ENCODE peak calls at places on chromosomes 13 and 19, in four cellular contexts. N, I, Y and D are unnamed samples.

GRCh38 chr19:3233116-3233515 is 8.7 kb downstream of the CELF5 start:
- DNase-seq in I (no peak), Y (no peak), N (no peak), D (no peak)

GRCh38 chr13:50230365-50230978 is 215.2 kb downstream of the KCNRG start:
- DNase-seq in Y (no peak), I (no peak), N (no peak), D (no peak)

GRCh38 chr13:69597088-69597487 is 510.5 kb upstream of the ATXN8OS start:
- DNase-seq in Y (no peak), I (no peak), N (no peak), D (no peak)

GRCh38 chr13:60152114-60152513 is 11.6 kb downstream of the DIAPH3 start:
- DNase-seq in Y (no peak), I (no peak), N (no peak), D (no peak)

GRCh38 chr19:1252818-1253513 is 4.6 kb downstream of the MIDN start:
- DNase-seq in Y (peak), N (peak), I (peak), D (peak)

GRCh38 chr13:44420376-44421220 is 47.0 kb downstream of the SERP2 start:
- DNase-seq in Y (no peak), N (no peak), I (no peak), D (no peak)

GRCh38 chr13:85332595-85332994 is 466.6 kb downstream of the SLITRK6 start:
- DNase-seq in I (no peak), Y (no peak), N (no peak), D (no peak)

GRCh38 chr13:54536112-54536511 is 1507.5 kb downstream of the OLFM4 start:
- DNase-seq in I (no peak), Y (no peak), N (no peak), D (no peak)

GRCh38 chr19:51948979-51949378 is 21.7 kb downstream of the ZNF613 start:
- DNase-seq in I (peak), Y (no peak), N (no peak), D (peak)

GRCh38 chr13:73061478-73062275 is 2.9 kb downstream of the KLF5 start:
- DNase-seq in N (no peak), I (no peak), Y (no peak), D (no peak)

GRCh38 chr19:39208175-39208795 is 4.2 kb upstream of the SYCN start:
- DNase-seq in N (no peak), I (peak), Y (no peak), D (no peak)

GRCh38 chr13:39201075-39201630 is 162.9 kb downstream of the NHLRC3 start:
- DNase-seq in I (no peak), Y (no peak), N (no peak), D (no peak)

GRCh38 chr13:26914624-26915023 is 154.0 kb upstream of the GPR12 start:
- DNase-seq in I (no peak), Y (no peak), N (no peak), D (no peak)

GRCh38 chr13:83752141-83752540 is 130.1 kb downstream of the SLITRK1 start:
- DNase-seq in N (no peak), I (no peak), Y (no peak), D (no peak)

GRCh38 chr13:47933688-47934011 is 67.4 kb downstream of the SUCLA2 start:
- DNase-seq in Y (no peak), N (no peak), I (no peak), D (no peak)

GRCh38 chr19:4980087-4980486 is 11.2 kb downstream of the KDM4B start:
- DNase-seq in Y (no peak), N (no peak), I (no peak), D (no peak)

GRCh38 chr19:53865918-53866696 is 1.6 kb upstream of the MYADM start:
- DNase-seq in I (peak), Y (peak), N (no peak), D (peak)

GRCh38 chr19:29042450-29042849 is 170.5 kb downstream of the UQCRFS1 start:
- DNase-seq in I (no peak), N (no peak), Y (no peak), D (no peak)

GRCh38 chr19:52065399-52065798 is 16.8 kb upstream of the ZNF432 start:
- DNase-seq in N (no peak), Y (no peak), I (no peak), D (no peak)

GRCh38 chr19:56080669-56081401 is 40.3 kb downstream of the ZNF787 start:
- DNase-seq in I (peak), Y (peak), N (peak), D (peak)

GRCh38 chr19:34323433-34324204 is 41.4 kb upstream of the GPI start:
- DNase-seq in Y (no peak), N (no peak), I (no peak), D (no peak)

GRCh38 chr19:15448778-15449619 is 757 bp downstream of the WIZ start:
- DNase-seq in N (no peak), I (peak), Y (no peak), D (no peak)

GRCh38 chr13:73932091-73932490 is 202.1 kb downstream of the KLF12 start:
- DNase-seq in N (no peak), Y (no peak), I (no peak), D (no peak)

GRCh38 chr13:27449936-27450828 is at the start of gene MTIF3:
- DNase-seq in I (peak), Y (peak), N (peak), D (peak)

GRCh38 chr19:15243236-15243957 is 11.1 kb upstream of the EPHX3 start:
- DNase-seq in N (no peak), I (no peak), Y (no peak), D (no peak)

GRCh38 chr19:5183616-5184015 is 157.0 kb downstream of the PTPRS start:
- DNase-seq in I (no peak), Y (no peak), N (no peak), D (no peak)

GRCh38 chr19:12126707-12127106 is 13.4 kb downstream of the ZNF20 start:
- DNase-seq in Y (no peak), I (no peak), N (no peak), D (no peak)

GRCh38 chr13:44373601-44374347 is at the start of gene SERP2:
- DNase-seq in I (peak), N (no peak), Y (peak), D (peak)

GRCh38 chr19:46381746-46382345 is 31.5 kb downstream of the CCDC8 start:
- DNase-seq in I (no peak), N (no peak), Y (peak), D (peak)

GRCh38 chr13:43537124-43537523 is 249.6 kb downstream of the ENOX1 start:
- DNase-seq in I (no peak), Y (no peak), N (no peak), D (no peak)

GRCh38 chr13:114161028-114161556 is 18.0 kb upstream of the CFAP97D2 start:
- DNase-seq in Y (no peak), N (no peak), I (no peak), D (peak)

GRCh38 chr13:114154476-114154875 is 22.1 kb upstream of the RASA3 start:
- DNase-seq in I (peak), Y (no peak), N (no peak), D (no peak)

GRCh38 chr13:114155320-114155719 is 22.9 kb upstream of the RASA3 start:
- DNase-seq in Y (peak), I (no peak), N (no peak), D (no peak)

GRCh38 chr13:114155923-114156883 is 22.9 kb upstream of the CFAP97D2 start:
- DNase-seq in N (no peak), I (no peak), Y (peak), D (no peak)

DNA sequence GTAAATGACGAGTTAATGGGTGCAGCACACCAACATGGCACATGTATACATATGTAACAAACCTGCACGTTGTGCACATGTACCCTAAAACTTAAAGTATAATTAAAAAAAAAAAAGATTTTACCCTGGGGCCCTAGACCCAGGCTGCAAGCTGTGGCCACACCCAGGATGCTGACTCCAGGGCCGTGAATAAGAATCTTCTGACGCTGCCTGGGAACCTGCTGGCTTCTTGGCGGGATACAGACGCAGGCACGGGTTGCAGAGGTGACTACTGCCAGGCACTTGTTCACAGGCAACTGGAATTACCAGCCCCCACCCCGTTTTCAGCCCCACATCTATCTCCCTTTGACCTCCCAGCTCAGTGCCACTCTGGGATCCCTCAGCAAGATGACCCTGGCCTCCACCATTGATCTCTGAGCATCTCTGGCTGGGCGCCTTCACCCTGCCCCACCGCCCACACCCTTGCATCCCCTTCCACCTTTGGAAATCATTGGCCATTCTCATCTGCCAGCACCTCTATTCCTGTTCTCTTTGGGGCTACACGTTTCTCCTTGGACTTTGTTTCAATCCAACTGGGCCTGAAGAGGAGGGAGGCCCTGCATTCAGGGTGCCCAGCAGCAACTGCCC is 21.1 kb upstream of the CFAP97D2 start:
- DNase-seq in N (no peak), I (no peak), Y (no peak), D (no peak)
- H3K27ac ChIP-seq in N (no peak), I (no peak), Y (no peak), D (no peak)

GRCh38 chr19:47509973-47510372 is 4.9 kb downstream of the NAPA start:
- DNase-seq in I (peak), Y (no peak), N (no peak), D (peak)

GRCh38 chr19:47510516-47511127 is 4.2 kb downstream of the NAPA start:
- DNase-seq in Y (no peak), I (no peak), N (no peak), D (no peak)

GRCh38 chr19:47508721-47509120 is 6.1 kb downstream of the NAPA start:
- DNase-seq in Y (no peak), I (no peak), N (no peak), D (no peak)

GRCh38 chr19:47507924-47508553 is 6.8 kb downstream of the NAPA start:
- DNase-seq in I (peak), N (no peak), Y (no peak), D (peak)

DNA sequence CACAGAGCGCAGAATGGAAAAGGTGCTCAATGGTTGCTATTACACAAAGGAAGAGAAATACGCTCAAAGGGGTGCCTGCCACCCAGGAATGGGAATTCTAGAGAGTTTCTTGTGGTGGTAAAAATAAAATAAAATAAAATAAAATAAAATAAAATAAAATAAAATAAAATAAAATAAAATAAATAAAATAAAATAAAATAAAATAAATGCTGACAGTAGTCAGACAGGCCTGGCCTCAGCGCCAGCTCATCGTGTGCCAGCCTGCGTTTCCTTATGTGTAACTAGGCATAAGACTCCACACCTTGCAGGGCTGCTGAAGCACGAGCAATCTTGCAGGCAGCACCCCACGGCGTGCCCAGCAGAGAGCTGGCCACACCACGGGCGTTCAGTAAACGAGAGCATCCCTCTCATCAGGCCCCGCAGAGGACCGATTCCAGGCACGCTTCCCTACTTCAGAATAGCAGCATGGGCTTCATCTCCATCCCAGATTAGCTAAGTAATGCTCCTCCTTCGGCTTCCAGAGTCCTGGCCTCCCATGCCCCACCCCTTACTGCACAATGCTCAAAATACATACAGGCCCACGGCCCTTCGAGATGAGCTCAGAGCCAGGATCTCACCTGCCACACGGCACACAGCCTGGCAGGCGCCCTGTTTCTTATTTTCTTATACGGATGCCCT is 5.6 kb downstream of the NAPA start:
- DNase-seq in I (no peak), N (no peak), Y (no peak), D (no peak)
- H3K27ac ChIP-seq in I (peak), N (peak), Y (peak), D (no peak)

GRCh38 chr13:51520524-51520923 is 63.7 kb upstream of the WDFY2 start:
- DNase-seq in Y (no peak), I (no peak), N (no peak), D (no peak)
- H3K27ac ChIP-seq in Y (no peak), I (no peak), N (no peak), D (no peak)

DNA sequence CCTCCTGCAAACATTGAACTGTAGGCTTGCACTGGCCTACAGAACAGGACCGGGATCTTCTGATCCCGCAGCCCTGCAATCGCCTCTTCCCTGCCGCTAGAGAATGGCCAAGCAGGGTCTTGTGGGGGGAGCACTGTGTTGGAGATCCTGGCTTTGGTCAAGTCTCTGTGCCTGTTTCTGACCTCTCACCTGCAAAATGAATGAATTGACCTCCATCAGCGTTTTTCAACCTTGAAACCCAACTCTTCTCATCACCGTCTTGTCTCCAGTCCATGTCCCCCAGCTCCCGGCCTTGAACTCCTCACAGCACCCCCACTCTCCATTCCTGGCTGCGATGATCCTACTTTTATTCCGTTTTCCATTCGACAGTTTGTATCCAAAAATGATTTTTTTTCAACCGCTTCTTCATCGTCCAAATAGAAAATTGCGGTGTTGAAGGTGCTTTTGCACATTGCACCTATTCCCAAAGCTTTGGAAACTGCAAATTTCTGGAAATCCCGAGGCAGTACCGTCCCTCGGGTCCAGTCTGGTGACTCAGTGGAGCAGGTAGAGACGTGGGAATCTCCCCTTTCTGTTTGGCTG is 2.0 kb downstream of the MYO9B start:
- DNase-seq in N (no peak), Y (no peak), I (no peak), D (peak)
- H3K27ac ChIP-seq in N (peak), Y (peak), I (no peak), D (no peak)

GRCh38 chr13:21079206-21079605 is 17.8 kb upstream of the LATS2 start:
- DNase-seq in Y (no peak), I (no peak), N (no peak), D (no peak)
- H3K27ac ChIP-seq in Y (peak), I (no peak), N (peak), D (no peak)

DNA sequence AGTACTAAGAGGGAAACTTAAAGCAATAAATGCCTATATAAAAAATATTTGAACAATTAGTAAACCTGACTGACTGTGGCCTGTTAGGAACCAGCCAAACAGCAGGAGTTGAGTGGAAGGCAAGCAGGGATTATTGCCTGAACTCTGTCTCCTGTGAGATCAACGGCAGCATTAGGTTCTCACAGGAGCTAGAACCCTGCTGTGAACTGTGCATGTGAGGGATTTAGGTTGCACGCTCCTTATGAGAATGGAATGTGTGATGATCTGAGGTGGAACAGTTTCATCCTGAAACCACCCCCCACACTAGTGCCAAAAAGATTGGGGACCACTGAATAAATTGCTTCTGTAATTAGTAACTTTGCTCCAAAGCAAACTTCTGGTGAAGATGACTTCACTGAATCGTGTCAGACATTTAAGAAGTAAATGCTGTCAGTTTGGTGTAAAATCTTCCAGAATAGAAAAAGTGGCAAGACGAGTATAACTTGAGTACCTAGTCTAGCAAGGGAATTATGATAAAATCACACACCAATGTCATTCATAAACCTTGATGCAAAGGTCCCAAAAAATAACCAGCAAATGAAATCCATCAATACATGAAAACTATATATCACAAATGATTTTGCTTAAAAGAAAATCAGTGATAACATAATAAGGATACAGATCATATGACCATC is 53.8 kb downstream of the SLC6A16 start:
- DNase-seq in Y (no peak), N (no peak), I (no peak), D (no peak)
- H3K27ac ChIP-seq in Y (no peak), N (peak), I (no peak), D (no peak)